ENCODE peak calls at places on chromosomes 16 and 17, in nine cellular contexts. L, K, A, I, S, O, J, D and W are unnamed samples.

GRCh38 chr16:88017006-88017405 is 65.8 kb downstream of the BANP start:
- DNase-seq in L (no peak), K (no peak), A (no peak), I (no peak), S (peak; percentile 51), O (no peak), J (no peak), D (no peak), W (no peak)

GRCh38 chr17:57593739-57594462 is 151.2 kb downstream of the CCDC182 start:
- DNase-seq in L (no peak), K (no peak), A (no peak), I (no peak), S (no peak), O (no peak), J (no peak), D (no peak), W (no peak)

GRCh38 chr17:40058151-40058784 is 4.1 kb upstream of the MED24 start:
- DNase-seq in L (no peak), K (no peak), A (no peak), I (no peak), S (no peak), O (no peak), J (peak; percentile 46), D (no peak), W (no peak)

GRCh38 chr17:2057714-2058520 is 3.0 kb downstream of the HIC1 start:
- DNase-seq in L (no peak), K (no peak), A (no peak), I (peak; percentile 56), S (peak; percentile 72), O (no peak), J (peak; percentile 49), D (peak; percentile 80), W (no peak)

GRCh38 chr16:14454391-14454790 is 175.7 kb downstream of the PARN start:
- DNase-seq in L (no peak), K (no peak), A (no peak), I (no peak), S (no peak), O (no peak), J (peak; percentile 81), D (no peak), W (no peak)

GRCh38 chr17:76534831-76535732 is 2.4 kb downstream of the CYGB start:
- DNase-seq in L (no peak), K (no peak), A (no peak), I (no peak), S (no peak), O (no peak), J (no peak), D (peak; percentile 51), W (no peak)

GRCh38 chr16:47873434-47873833 is 282.4 kb downstream of the ABCC12 start:
- DNase-seq in L (no peak), K (no peak), A (no peak), I (no peak), S (no peak), O (no peak), J (no peak), D (no peak), W (no peak)

GRCh38 chr16:66247516-66248089 is 118.9 kb upstream of the CDH5 start:
- DNase-seq in L (peak; percentile 19), K (peak; percentile 37), A (no peak), I (peak; percentile 51), S (peak; percentile 77), O (no peak), J (peak; percentile 71), D (no peak), W (peak; percentile 52)

GRCh38 chr17:42535400-42536047 is 517 bp upstream of the NAGLU start:
- DNase-seq in L (no peak), K (no peak), A (no peak), I (no peak), S (no peak), O (no peak), J (no peak), D (no peak), W (no peak)

GRCh38 chr17:42537826-42538451 is 1.9 kb downstream of the NAGLU start:
- DNase-seq in L (no peak), K (no peak), A (no peak), I (no peak), S (no peak), O (no peak), J (no peak), D (no peak), W (no peak)

GRCh38 chr17:42536372-42537155 is 523 bp downstream of the NAGLU start:
- DNase-seq in L (peak; percentile 91), K (peak; percentile 81), A (no peak), I (peak; percentile 88), S (peak; percentile 96), O (no peak), J (peak; percentile 78), D (peak; percentile 96), W (peak; percentile 66)

GRCh38 chr17:42537156-42537805 is 1.2 kb downstream of the NAGLU start:
- DNase-seq in L (no peak), K (no peak), A (no peak), I (no peak), S (no peak), O (no peak), J (no peak), D (no peak), W (no peak)

DNA sequence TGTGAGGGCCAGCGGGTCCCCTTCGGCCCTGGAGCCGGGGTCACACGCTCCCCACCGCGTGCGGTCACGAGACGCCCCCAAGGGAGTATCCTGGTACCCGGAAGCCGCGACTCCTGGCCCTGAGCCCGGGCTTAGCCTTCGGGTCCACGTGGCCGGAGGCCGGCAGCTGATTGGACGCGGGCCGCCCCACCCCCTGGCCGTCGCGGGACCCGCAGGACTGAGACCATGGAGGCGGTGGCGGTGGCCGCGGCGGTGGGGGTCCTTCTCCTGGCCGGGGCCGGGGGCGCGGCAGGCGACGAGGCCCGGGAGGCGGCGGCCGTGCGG is at the start of gene NAGLU:
- DNase-seq in L (peak; percentile 97), K (peak; percentile 98), A (peak; percentile 63), I (peak; percentile 99), S (peak; percentile 99), O (peak; percentile 39), J (peak; percentile 79), D (peak; percentile 99), W (peak; percentile 96)
- TF ChIP-seq POLR2A in L (peak; percentile 57), K (peak; percentile 72), A (peak; percentile 31), I (peak; percentile 71), S (peak; percentile 58), O (peak; percentile 74), J (peak; percentile 27), D (no peak), W (peak; percentile 69)

DNA sequence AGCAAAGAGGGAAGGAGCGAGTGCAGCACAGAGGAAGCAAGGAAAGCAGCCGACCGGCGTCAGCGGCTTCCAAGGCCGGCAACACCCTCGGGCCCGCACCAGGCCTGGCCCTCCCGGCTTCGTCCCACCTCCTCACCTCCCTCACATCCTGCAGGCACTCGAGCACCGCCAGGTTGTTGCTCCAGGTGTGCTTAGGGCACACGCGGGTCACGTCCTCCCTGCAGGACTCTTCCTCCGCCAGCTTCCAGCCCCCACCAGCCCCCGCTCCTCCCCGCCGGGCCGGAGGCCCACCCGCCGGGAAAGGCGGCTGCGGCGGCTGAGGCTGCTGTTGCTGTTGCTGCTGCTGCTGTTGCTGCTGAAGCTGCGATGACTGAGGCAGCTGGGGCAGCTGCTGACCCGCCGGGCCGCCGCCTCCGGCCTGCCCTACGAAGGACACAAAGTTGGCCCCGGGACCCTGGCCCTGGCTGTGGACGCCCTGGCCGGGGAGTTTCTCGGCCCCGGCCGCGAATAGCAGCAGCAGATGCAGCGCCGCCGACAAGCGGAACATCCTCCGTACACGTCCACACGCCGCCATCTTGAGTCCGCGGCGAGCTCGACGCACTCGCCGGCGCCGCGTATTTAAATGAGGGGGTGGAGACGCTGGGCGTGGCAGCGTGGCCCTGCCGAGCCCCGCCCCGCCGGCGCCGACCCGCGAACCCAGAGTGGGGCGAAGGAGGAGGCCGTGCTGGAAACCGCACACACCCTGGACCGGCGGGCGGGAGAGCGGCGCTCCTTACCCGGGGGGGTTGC is at the start of gene GLG1:
- DNase-seq in L (peak; percentile 94), K (peak; percentile 93), A (peak; percentile 65), I (peak; percentile 92), S (peak; percentile 94), O (peak; percentile 59), J (peak; percentile 89), D (peak; percentile 99), W (peak; percentile 87)
- H3K4me3 ChIP-seq in L (peak within 1 kb of the TSS; percentile 65), K (peak within 1 kb of the TSS; percentile 88), A (peak within 1 kb of the TSS; percentile 85), I (peak within 1 kb of the TSS; percentile 97), S (peak within 1 kb of the TSS; percentile 77), O (peak within 1 kb of the TSS; percentile 93), J (peak within 1 kb of the TSS; percentile 83), D (peak within 1 kb of the TSS; percentile 96), W (peak within 1 kb of the TSS; percentile 86)

GRCh38 chr17:18260332-18261145 is at the start of gene MIEF2:
- DNase-seq in L (peak; percentile 97), K (peak; percentile 97), A (peak; percentile 90), I (peak; percentile 96), S (peak; percentile 98), O (peak; percentile 67), J (peak; percentile 91), D (peak; percentile 99), W (peak; percentile 89)

GRCh38 chr17:18262111-18262510 is 1.6 kb downstream of the MIEF2 start:
- DNase-seq in L (no peak), K (no peak), A (no peak), I (no peak), S (no peak), O (no peak), J (no peak), D (no peak), W (no peak)

GRCh38 chr17:18261659-18262058 is 1.2 kb downstream of the MIEF2 start:
- DNase-seq in L (no peak), K (no peak), A (no peak), I (no peak), S (no peak), O (no peak), J (no peak), D (no peak), W (no peak)

GRCh38 chr17:18259621-18260331 is 686 bp upstream of the MIEF2 start:
- DNase-seq in L (no peak), K (no peak), A (peak; percentile 56), I (no peak), S (no peak), O (no peak), J (peak; percentile 20), D (no peak), W (no peak)

DNA sequence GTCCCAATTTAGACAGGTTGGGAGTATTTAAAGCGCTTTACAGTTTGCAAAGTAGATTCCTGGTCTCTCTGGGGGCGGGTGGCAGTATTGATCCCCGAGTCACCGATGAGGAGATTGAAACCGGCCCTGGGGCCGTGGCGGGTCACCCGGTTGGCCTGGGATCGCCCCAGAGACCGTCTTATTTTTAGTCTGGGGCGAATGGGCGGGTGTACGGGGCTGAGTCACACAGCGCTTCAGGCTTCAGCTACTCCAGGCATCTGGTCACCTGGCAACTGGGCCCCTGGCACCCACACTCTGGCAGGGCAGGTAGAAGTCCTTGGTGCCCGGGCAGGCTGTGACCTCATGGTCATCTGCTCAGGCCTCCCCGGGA is 669 bp downstream of the MIEF2 start:
- DNase-seq in L (peak; percentile 66), K (peak; percentile 84), A (no peak), I (peak; percentile 61), S (peak; percentile 87), O (no peak), J (peak; percentile 44), D (no peak), W (no peak)
- TF ChIP-seq POLR2A in L (no peak), K (peak; percentile 6), A (no peak), I (no peak), S (no peak), O (no peak), J (no peak), D (no peak), W (no peak)

DNA sequence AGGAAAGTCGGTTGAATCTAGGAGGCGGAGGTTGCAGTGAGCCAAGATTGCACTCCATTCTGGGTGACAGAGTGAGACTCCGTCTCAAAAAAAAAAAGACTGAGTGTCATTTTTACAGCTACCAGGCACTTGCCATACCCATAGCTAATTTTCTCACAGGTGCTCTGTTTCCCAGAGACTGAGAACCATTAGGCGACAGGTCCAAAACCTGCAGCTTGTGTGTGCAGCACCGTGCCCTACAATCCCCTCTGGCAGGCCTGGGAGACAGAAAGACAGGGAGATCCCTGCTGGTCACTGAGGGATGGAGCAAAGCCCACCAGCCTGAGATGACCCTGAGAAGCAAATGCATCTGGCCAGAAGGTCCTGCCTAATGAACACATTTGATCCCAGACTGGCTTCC is 2.7 kb downstream of the TFAP4 start:
- DNase-seq in L (no peak), K (no peak), A (no peak), I (no peak), S (no peak), O (no peak), J (no peak), D (no peak), W (no peak)
- H3K4me3 ChIP-seq in L (no peak overlapping the region), K (no peak overlapping the region), A (no peak overlapping the region), I (no peak overlapping the region), S (no peak overlapping the region), O (no peak overlapping the region), J (no peak overlapping the region), D (no peak overlapping the region), W (no peak overlapping the region)